ENCODE peak calls at places on chromosome 22, in seven cellular contexts. R, I, Q, T, X, G and J are unnamed samples.

GRCh38 chr22:35631597-35631996 is 14.5 kb upstream of the MB start:
- DNase-seq in G (no peak), R (no peak), Q (no peak), X (no peak), T (peak; percentile 52), I (peak; percentile 81), J (no peak)

GRCh38 chr22:25966448-25966913 is 202.8 kb upstream of the SEZ6L start:
- DNase-seq in T (peak; percentile 76), X (no peak), G (no peak), I (no peak), R (no peak), Q (no peak), J (no peak)

GRCh38 chr22:49197986-49198704 is 629.5 kb downstream of the BRD1 start:
- DNase-seq in G (no peak), Q (no peak), X (no peak), R (no peak), T (no peak), I (peak; percentile 8), J (peak; percentile 6)

GRCh38 chr22:28019360-28019759 is 100.3 kb upstream of the PITPNB start:
- DNase-seq in G (no peak), X (no peak), Q (no peak), R (peak; percentile 26), T (peak; percentile 70), I (no peak), J (no peak)

GRCh38 chr22:19174106-19175025 is 4.2 kb downstream of the SLC25A1 start:
- DNase-seq in X (no peak), T (no peak), I (peak; percentile 59), R (no peak), G (no peak), Q (peak; percentile 67), J (no peak)

GRCh38 chr22:20316217-20316843 is 3.5 kb downstream of the DGCR6L start:
- DNase-seq in R (peak; percentile 23), X (no peak), Q (no peak), G (peak; percentile 23), I (peak; percentile 6), T (no peak), J (no peak)

GRCh38 chr22:20249797-20250354 is 18.2 kb downstream of the RTN4R start:
- DNase-seq in Q (no peak), G (no peak), T (no peak), I (no peak), X (no peak), R (peak; percentile 73), J (no peak)

GRCh38 chr22:49530671-49531532 is 296.8 kb downstream of the BRD1 start:
- DNase-seq in Q (no peak), G (no peak), X (no peak), I (no peak), T (no peak), R (no peak), J (no peak)

GRCh38 chr22:44023404-44024287 is 456 bp upstream of the PARVB start:
- DNase-seq in Q (no peak), X (no peak), T (peak; percentile 54), G (no peak), I (peak; percentile 43), R (peak; percentile 57), J (peak; percentile 37)

GRCh38 chr22:48141301-48141700 is 1378.9 kb downstream of the TBC1D22A start:
- DNase-seq in G (no peak), R (no peak), X (no peak), Q (no peak), T (no peak), I (no peak), J (no peak)

GRCh38 chr22:49853981-49854791 is 542 bp downstream of the ZBED4 start:
- DNase-seq in G (no peak), R (peak; percentile 54), Q (no peak), T (peak; percentile 29), X (no peak), I (no peak), J (no peak)

GRCh38 chr22:19709063-19709769 is 5.1 kb upstream of the SEPTIN5 start:
- DNase-seq in Q (no peak), I (peak; percentile 8), G (no peak), R (no peak), X (no peak), T (no peak), J (no peak)

GRCh38 chr22:31288496-31289235 is 3.6 kb downstream of the PIK3IP1 start:
- DNase-seq in R (no peak), X (no peak), I (no peak), Q (no peak), T (no peak), G (peak; percentile 52), J (no peak)

GRCh38 chr22:31290494-31291402 is 1.5 kb downstream of the PIK3IP1 start:
- DNase-seq in Q (peak; percentile 83), T (peak; percentile 96), R (peak; percentile 92), I (peak; percentile 92), X (peak; percentile 96), G (peak; percentile 94), J (peak; percentile 83)

GRCh38 chr22:31291403-31291715 is 929 bp downstream of the PIK3IP1 start:
- DNase-seq in Q (no peak), R (no peak), X (no peak), G (no peak), T (peak; percentile 24), I (no peak), J (no peak)

GRCh38 chr22:31289335-31289734 is 3.0 kb downstream of the PIK3IP1 start:
- DNase-seq in T (no peak), I (no peak), Q (no peak), R (peak; percentile 47), X (no peak), G (no peak), J (no peak)

DNA sequence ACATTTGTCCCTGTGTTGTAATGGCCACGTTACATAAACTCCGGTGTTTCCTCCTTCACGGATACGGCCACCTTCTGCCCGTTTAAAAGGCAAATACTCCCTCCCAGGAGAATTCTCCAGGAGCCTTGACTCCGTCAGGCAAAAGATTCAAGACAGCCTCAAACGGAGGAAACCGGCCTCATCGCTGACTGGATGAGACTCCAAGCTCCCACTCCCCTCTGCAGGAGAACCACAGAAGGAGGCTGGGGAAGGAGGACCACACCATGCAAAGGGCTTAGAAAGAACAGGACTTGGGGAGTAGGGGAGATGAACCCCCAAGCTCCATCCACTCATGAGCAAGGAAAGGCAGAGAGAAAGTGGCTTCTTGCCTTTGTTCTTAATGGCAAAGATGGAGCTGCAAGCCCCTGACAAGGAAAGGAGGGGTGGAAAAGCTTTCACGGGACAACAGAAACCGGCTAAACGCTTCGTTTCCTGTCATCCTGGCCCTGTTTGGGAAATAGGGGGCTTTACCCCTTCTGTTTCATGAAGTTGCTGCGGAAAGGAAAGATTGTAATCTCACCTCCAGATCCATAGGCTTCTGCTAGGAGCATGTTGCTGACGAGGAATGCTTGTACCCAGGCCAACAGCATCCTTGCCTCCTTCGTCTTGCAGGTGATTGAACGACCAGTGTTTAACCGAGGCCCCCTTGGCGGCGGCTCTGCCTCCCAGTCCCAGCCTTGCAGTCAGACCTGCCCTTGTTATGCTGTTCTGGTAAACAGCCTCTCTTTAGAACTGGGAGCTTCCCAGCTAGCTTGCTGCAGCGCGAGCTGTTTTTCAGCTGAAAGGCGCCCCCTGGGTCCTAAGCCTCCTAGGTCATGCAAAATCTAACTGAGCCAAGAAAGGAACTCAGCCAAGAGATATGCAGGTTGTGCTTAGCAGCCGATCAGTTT is at the start of gene PIK3IP1:
- DNase-seq in G (peak; percentile 87), X (peak; percentile 85), T (peak; percentile 93), R (peak; percentile 84), Q (peak; percentile 60), I (peak; percentile 90), J (peak; percentile 49)
- TF ChIP-seq CTCF in G (peak; percentile 44), X (peak; percentile 48), T (peak; percentile 51), R (peak; percentile 60), Q (peak; percentile 38), I (no peak), J (peak; percentile 62)

DNA sequence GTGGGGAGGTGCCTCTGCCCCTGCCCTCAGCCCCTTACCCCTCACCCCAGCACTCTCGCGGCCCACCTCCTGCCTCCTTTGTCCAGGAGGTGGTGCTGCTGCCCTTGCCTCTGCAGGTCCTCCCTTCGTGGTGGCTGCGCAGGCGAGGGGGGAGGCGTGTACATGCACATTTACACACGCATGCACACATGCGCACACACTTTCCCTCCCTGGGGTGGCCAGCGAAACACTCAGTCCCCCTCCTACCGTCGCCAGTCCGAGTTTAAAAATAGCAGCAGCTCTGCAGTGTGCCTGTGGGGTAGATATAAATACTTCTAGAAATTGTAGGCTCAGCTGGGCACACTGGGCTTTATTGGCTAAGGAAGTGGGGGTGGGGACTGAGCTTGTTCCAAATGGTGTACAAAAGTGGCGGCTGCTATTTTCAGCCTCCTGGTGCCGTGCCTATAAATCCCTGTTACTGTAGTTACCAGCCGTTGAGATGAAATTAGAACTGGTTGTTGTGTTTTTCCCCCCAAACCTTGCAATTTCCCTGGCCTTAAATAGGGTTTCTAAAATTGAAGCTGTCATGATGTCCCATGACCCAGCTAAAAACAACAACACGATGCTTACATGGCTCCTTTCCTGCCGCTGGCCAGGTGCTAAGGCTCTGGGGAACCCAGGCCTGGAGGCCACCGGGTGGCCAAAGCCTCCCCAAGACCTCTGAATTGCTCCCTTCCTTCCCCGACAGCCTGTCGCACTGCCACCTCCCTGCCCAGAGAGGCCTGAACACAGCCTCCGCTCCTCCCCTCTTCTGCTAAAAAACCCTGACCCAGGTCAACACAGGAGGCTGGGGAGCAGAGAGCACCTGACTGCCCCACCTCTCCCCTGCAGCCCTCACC is 12.4 kb downstream of the PICK1 start:
- DNase-seq in G (no peak), X (no peak), R (peak; percentile 52), T (peak; percentile 97), I (peak; percentile 58), Q (no peak), J (no peak)
- TF ChIP-seq CTCF in G (no peak), X (no peak), R (no peak), T (peak; percentile 95), I (peak; percentile 25), Q (no peak), J (peak; percentile 46)

DNA sequence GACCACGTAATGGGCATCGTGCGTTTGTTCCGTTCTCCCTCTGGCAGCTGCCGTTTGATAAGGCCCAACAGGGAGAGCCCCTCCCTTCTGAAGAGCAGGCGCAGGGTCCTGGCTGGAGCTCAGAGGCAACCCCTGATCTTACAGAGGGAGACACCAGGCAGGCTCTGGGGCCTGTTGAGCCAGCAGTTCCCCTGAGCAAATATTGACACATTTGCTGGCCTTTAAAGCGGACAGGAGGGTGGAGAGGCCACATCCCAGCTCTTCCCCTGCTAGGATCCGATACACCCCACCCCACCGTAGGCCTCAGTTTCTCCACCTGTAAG is 11.8 kb upstream of the C1QTNF6 start:
- DNase-seq in T (no peak), R (no peak), Q (no peak), I (no peak), X (no peak), G (no peak), J (no peak)
- TF ChIP-seq CTCF in T (no peak), R (no peak), Q (no peak), I (no peak), X (no peak), G (no peak), J (no peak)

DNA sequence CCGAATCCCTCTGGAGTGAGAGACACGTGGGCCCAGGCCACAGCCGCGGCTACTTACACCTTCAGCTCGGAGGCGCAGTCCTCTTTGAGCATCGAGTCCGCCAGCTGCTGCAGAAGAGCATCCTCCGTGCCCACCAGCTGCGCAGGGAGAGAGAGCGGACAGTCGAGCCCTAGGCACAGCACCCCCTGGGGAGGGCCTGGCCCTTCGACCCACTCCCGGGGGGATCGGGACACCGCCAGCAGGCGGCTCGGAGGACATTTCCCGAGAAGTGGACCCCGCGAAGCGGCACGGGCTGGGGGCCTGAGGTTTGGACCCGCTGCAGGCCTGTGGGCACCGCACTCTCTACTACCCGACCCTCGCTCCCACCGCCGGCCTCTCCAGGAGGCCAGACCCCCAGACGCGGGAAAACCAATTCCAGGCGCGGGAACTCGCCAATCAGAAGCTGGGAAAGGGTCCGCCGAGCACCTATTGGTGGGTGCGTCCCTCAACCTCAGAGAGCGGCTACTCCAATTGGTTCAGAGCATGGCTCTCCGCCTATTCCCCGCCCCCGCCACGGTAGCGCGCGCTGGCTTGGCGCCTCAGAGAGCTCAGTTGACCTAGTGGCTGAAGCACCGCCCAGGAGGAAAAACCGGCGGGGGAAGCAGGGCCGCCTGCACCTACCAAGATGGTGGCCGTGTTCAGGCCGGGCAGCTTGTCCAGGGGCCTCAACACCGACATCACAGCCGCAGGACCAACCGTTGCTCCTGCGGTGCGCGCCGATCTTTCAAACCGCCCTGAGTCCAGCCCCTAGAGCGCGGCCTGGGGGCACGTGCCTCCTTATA is at the start of gene CENPM:
- DNase-seq in Q (peak; percentile 89), I (peak; percentile 95), R (peak; percentile 91), X (peak; percentile 71), T (peak; percentile 97), G (peak; percentile 92), J (peak; percentile 87)
- TF ChIP-seq CTCF in Q (no peak), I (no peak), R (no peak), X (peak; percentile 9), T (peak; percentile 24), G (no peak), J (peak; percentile 29)